ENCODE peak calls at places on chromosome 14, in four cellular contexts. One of them, this sample, is unnamed.

GRCh38 chr14:76876076-76876475 is 49.9 kb downstream of the LRRC74A start:
- DNase-seq in activated CD4-positive, alpha-beta T cell treated with anti-CD3 and anti-CD28 coated beads, Interleukin-2, amount 50 U/mL, for 48 hours: peak; percentile 52
- DNase-seq in omental fat pad: no peak
- DNase-seq in stimulated activated CD4-positive, alpha-beta T cell treated with anti-CD3 and anti-CD28 coated beads, Interleukin-12 subunit alpha, Interleukin-12 subunit beta, amount 100 ng/mL, for 24 hours: peak; percentile 41
- DNase-seq in this sample: peak; percentile 72

GRCh38 chr14:95814363-95815225 is 62.0 kb upstream of the TUNAR start:
- DNase-seq in activated CD4-positive, alpha-beta T cell treated with anti-CD3 and anti-CD28 coated beads, Interleukin-2, amount 50 U/mL, for 48 hours: no peak
- DNase-seq in omental fat pad: no peak
- DNase-seq in stimulated activated CD4-positive, alpha-beta T cell treated with anti-CD3 and anti-CD28 coated beads, Interleukin-12 subunit alpha, Interleukin-12 subunit beta, amount 100 ng/mL, for 24 hours: no peak
- DNase-seq in this sample: no peak

GRCh38 chr14:102212845-102213244 is 73.1 kb downstream of the WDR20 start:
- DNase-seq in activated CD4-positive, alpha-beta T cell treated with anti-CD3 and anti-CD28 coated beads, Interleukin-2, amount 50 U/mL, for 48 hours: no peak
- DNase-seq in omental fat pad: no peak
- DNase-seq in stimulated activated CD4-positive, alpha-beta T cell treated with anti-CD3 and anti-CD28 coated beads, Interleukin-12 subunit alpha, Interleukin-12 subunit beta, amount 100 ng/mL, for 24 hours: no peak
- DNase-seq in this sample: no peak

GRCh38 chr14:64910847-64911495 is 3.3 kb upstream of the CHURC1 start:
- DNase-seq in activated CD4-positive, alpha-beta T cell treated with anti-CD3 and anti-CD28 coated beads, Interleukin-2, amount 50 U/mL, for 48 hours: no peak
- DNase-seq in omental fat pad: no peak
- DNase-seq in stimulated activated CD4-positive, alpha-beta T cell treated with anti-CD3 and anti-CD28 coated beads, Interleukin-12 subunit alpha, Interleukin-12 subunit beta, amount 100 ng/mL, for 24 hours: no peak
- DNase-seq in this sample: no peak

GRCh38 chr14:99452968-99453367 is 27.7 kb downstream of the SETD3 start:
- DNase-seq in activated CD4-positive, alpha-beta T cell treated with anti-CD3 and anti-CD28 coated beads, Interleukin-2, amount 50 U/mL, for 48 hours: no peak
- DNase-seq in omental fat pad: no peak
- DNase-seq in stimulated activated CD4-positive, alpha-beta T cell treated with anti-CD3 and anti-CD28 coated beads, Interleukin-12 subunit alpha, Interleukin-12 subunit beta, amount 100 ng/mL, for 24 hours: no peak
- DNase-seq in this sample: no peak

GRCh38 chr14:87230726-87231125 is 762.3 kb downstream of the GALC start:
- DNase-seq in activated CD4-positive, alpha-beta T cell treated with anti-CD3 and anti-CD28 coated beads, Interleukin-2, amount 50 U/mL, for 48 hours: no peak
- DNase-seq in omental fat pad: no peak
- DNase-seq in stimulated activated CD4-positive, alpha-beta T cell treated with anti-CD3 and anti-CD28 coated beads, Interleukin-12 subunit alpha, Interleukin-12 subunit beta, amount 100 ng/mL, for 24 hours: no peak
- DNase-seq in this sample: no peak

GRCh38 chr14:64112859-64113258 is 181.3 kb downstream of the ESR2 start:
- DNase-seq in activated CD4-positive, alpha-beta T cell treated with anti-CD3 and anti-CD28 coated beads, Interleukin-2, amount 50 U/mL, for 48 hours: no peak
- DNase-seq in omental fat pad: no peak
- DNase-seq in stimulated activated CD4-positive, alpha-beta T cell treated with anti-CD3 and anti-CD28 coated beads, Interleukin-12 subunit alpha, Interleukin-12 subunit beta, amount 100 ng/mL, for 24 hours: no peak
- DNase-seq in this sample: peak; percentile 31

GRCh38 chr14:99344051-99344450 is 72.1 kb upstream of the BCL11B start:
- DNase-seq in activated CD4-positive, alpha-beta T cell treated with anti-CD3 and anti-CD28 coated beads, Interleukin-2, amount 50 U/mL, for 48 hours: no peak
- DNase-seq in omental fat pad: no peak
- DNase-seq in stimulated activated CD4-positive, alpha-beta T cell treated with anti-CD3 and anti-CD28 coated beads, Interleukin-12 subunit alpha, Interleukin-12 subunit beta, amount 100 ng/mL, for 24 hours: no peak
- DNase-seq in this sample: peak; percentile 35

GRCh38 chr14:63431466-63431865 is 111.7 kb downstream of the PPP2R5E start:
- DNase-seq in activated CD4-positive, alpha-beta T cell treated with anti-CD3 and anti-CD28 coated beads, Interleukin-2, amount 50 U/mL, for 48 hours: no peak
- DNase-seq in omental fat pad: no peak
- DNase-seq in stimulated activated CD4-positive, alpha-beta T cell treated with anti-CD3 and anti-CD28 coated beads, Interleukin-12 subunit alpha, Interleukin-12 subunit beta, amount 100 ng/mL, for 24 hours: no peak
- DNase-seq in this sample: no peak

This sample was measured in upper lobe of left lung.